ENCODE peak calls at places on chromosomes 3 and 15, in ten cellular contexts. Y is stomach, E is WERI-Rb-1, N is progenitor cell of endocrine pancreas, A is neural progenitor cell, M is astrocyte of the spinal cord, B is right lobe of liver, C is A549, Z is fibroblast of lung, G is PC-3. S is an unnamed sample.

GRCh38 chr3:44020178-44020577 is 221.5 kb upstream of the TOPAZ1 start:
- DNase-seq in Y (no peak), E (no peak), N (no peak), A (no peak), M (no peak), B (no peak), C (no peak), Z (no peak), G (no peak), S (no peak)

GRCh38 chr3:89098964-89099585 is 8.3 kb upstream of the EPHA3 start:
- DNase-seq in Y (peak), E (peak), N (peak), A (peak), M (peak), B (no peak), C (peak), Z (peak), G (peak), S (peak)

GRCh38 chr3:128278761-128279593 is 125.7 kb downstream of the EEFSEC start:
- DNase-seq in Y (peak), E (no peak), N (no peak), A (peak), M (peak), B (no peak), C (no peak), Z (peak), G (no peak), S (peak)

GRCh38 chr3:43867673-43868072 is 176.9 kb downstream of the ABHD5 start:
- DNase-seq in Y (no peak), E (no peak), N (no peak), A (no peak), M (peak), B (no peak), C (peak), Z (peak), G (peak), S (no peak)

GRCh38 chr3:69306239-69307185 is 79.4 kb downstream of the FRMD4B start:
- DNase-seq in Y (peak), E (peak), N (peak), A (peak), M (peak), B (peak), C (peak), Z (peak), G (peak), S (peak)

GRCh38 chr15:78061963-78062427 is 15.5 kb downstream of the TBC1D2B start:
- DNase-seq in Y (no peak), E (peak), N (no peak), A (no peak), M (peak), B (no peak), C (no peak), Z (peak), G (peak), S (no peak)

GRCh38 chr3:172138792-172139507 is 99.6 kb downstream of the FNDC3B start:
- DNase-seq in Y (peak), E (no peak), N (no peak), A (no peak), M (no peak), B (no peak), C (peak), Z (peak), G (peak), S (no peak)

GRCh38 chr3:37621771-37622170 is 239.9 kb upstream of the CTDSPL start:
- DNase-seq in Y (no peak), E (no peak), N (no peak), A (no peak), M (no peak), B (no peak), C (no peak), Z (no peak), G (no peak), S (no peak)

GRCh38 chr3:8464668-8465067 is 37.0 kb upstream of the LMCD1 start:
- DNase-seq in Y (no peak), E (no peak), N (no peak), A (no peak), M (no peak), B (no peak), C (no peak), Z (no peak), G (no peak), S (no peak)

GRCh38 chr3:127170794-127171193 is 22.1 kb upstream of the PRR23E start:
- DNase-seq in Y (no peak), E (peak), N (no peak), A (peak), M (peak), B (no peak), C (peak), Z (peak), G (peak), S (peak)

GRCh38 chr3:127699946-127700300 is 27.2 kb downstream of the ABTB1 start:
- DNase-seq in Y (no peak), E (no peak), N (no peak), A (no peak), M (no peak), B (no peak), C (no peak), Z (no peak), G (no peak), S (no peak)

GRCh38 chr3:41249318-41249717 is 50.0 kb downstream of the CTNNB1 start:
- DNase-seq in Y (no peak), E (no peak), N (no peak), A (no peak), M (no peak), B (no peak), C (no peak), Z (no peak), G (no peak), S (no peak)

GRCh38 chr3:156620260-156620659 is 54.1 kb upstream of the TIPARP start:
- DNase-seq in Y (no peak), E (no peak), N (no peak), A (no peak), M (no peak), B (no peak), C (peak), Z (peak), G (peak), S (no peak)

GRCh38 chr3:114420072-114420471 is 126.2 kb downstream of the TIGIT start:
- DNase-seq in Y (no peak), E (no peak), N (no peak), A (peak), M (no peak), B (no peak), C (no peak), Z (no peak), G (no peak), S (no peak)

GRCh38 chr3:172201136-172201989 is 162.0 kb downstream of the FNDC3B start:
- DNase-seq in Y (peak), E (no peak), N (no peak), A (no peak), M (peak), B (peak), C (peak), Z (peak), G (no peak), S (no peak)

GRCh38 chr15:38389924-38390542 is 63.9 kb upstream of the FAM98B start:
- DNase-seq in Y (peak), E (peak), N (peak), A (peak), M (peak), B (peak), C (peak), Z (peak), G (peak), S (peak)

GRCh38 chr15:82995938-82996337 is 9.9 kb downstream of the RAMAC start:
- DNase-seq in Y (no peak), E (no peak), N (no peak), A (no peak), M (no peak), B (no peak), C (no peak), Z (no peak), G (no peak), S (no peak)

GRCh38 chr15:41567261-41567660 is 8.2 kb downstream of the TYRO3 start:
- DNase-seq in Y (no peak), E (no peak), N (no peak), A (no peak), M (no peak), B (no peak), C (no peak), Z (no peak), G (no peak), S (no peak)

GRCh38 chr15:59401810-59402569 is 29.3 kb upstream of the MYO1E start:
- DNase-seq in Y (no peak), E (no peak), N (no peak), A (no peak), M (no peak), B (no peak), C (no peak), Z (no peak), G (no peak), S (no peak)

GRCh38 chr3:79019137-79019923 is 748.5 kb downstream of the ROBO1 start:
- DNase-seq in Y (peak), E (peak), N (peak), A (peak), M (peak), B (peak), C (peak), Z (peak), G (peak), S (peak)

GRCh38 chr3:124995460-124995994 is 60.3 kb downstream of the HEG1 start:
- DNase-seq in Y (peak), E (peak), N (peak), A (peak), M (peak), B (no peak), C (peak), Z (no peak), G (peak), S (peak)

GRCh38 chr3:49703443-49703927 is 14.1 kb downstream of the RNF123 start:
- DNase-seq in Y (peak), E (peak), N (peak), A (peak), M (peak), B (no peak), C (peak), Z (peak), G (peak), S (no peak)

GRCh38 chr3:143267984-143268383 is 148.4 kb downstream of the CHST2 start:
- DNase-seq in Y (no peak), E (no peak), N (no peak), A (no peak), M (peak), B (no peak), C (no peak), Z (peak), G (no peak), S (no peak)

DNA sequence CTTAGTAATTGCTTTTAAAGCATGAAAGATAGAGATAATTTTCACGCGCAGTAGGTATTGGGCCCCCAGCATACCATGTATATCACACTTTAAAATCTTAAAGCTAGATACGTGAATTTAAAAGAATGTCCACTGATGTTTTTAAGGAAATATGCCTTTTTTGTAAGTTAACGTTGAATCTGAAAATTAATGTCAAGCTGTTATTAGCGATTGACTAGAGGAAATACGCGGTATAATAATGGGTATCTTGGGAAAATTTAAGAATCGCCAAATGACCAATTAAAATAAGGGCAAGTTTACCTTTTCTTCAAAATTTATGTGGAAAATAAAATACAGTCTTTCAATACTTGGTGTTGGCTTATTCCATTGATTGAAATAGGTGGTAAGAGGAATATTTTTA is 13.3 kb upstream of the CHD2 start:
- DNase-seq in Y (no peak), E (no peak), N (no peak), A (no peak), M (no peak), B (no peak), C (no peak), Z (no peak), G (no peak), S (no peak)
- TF ChIP-seq CTCF in Y (no peak), E (no peak), N (no peak), A (no peak), M (no peak), B (no peak), C (no peak), Z (no peak), G (no peak), S (no peak)

GRCh38 chr3:60674870-60675269 is 576.4 kb downstream of the FHIT start:
- DNase-seq in Y (no peak), E (no peak), N (no peak), A (no peak), M (no peak), B (peak), C (no peak), Z (no peak), G (no peak), S (no peak)
- TF ChIP-seq CTCF in Y (no peak), E (no peak), N (no peak), A (no peak), M (no peak), B (no peak), C (no peak), Z (no peak), G (no peak), S (no peak)

DNA sequence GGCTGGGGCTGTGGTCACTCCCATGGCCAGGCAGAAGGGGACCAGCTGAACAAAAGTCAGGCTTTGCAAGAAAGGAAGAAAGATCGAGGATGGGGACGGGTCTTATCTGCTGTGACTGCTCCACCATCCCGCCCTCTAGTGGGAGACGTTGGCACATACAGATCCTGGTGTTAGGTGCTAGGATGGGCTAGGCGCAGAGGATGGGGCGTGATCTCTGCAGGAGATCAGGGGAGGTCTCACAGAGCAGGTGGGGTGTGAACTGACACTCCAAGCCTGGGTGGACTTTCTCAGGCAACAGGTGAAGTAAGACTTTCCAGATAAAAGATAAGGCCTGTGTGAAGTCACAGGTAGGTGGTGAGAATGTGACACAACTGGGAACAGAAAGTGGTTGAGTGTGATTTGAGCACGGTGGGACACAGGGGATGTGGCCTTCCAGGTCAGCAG is 141.9 kb upstream of the SMAD3 start:
- DNase-seq in Y (peak), E (peak), N (no peak), A (peak), M (peak), B (no peak), C (peak), Z (no peak), G (peak), S (no peak)
- TF ChIP-seq CTCF in Y (peak), E (peak), N (peak), A (peak), M (peak), B (peak), C (peak), Z (peak), G (peak), S (peak)

DNA sequence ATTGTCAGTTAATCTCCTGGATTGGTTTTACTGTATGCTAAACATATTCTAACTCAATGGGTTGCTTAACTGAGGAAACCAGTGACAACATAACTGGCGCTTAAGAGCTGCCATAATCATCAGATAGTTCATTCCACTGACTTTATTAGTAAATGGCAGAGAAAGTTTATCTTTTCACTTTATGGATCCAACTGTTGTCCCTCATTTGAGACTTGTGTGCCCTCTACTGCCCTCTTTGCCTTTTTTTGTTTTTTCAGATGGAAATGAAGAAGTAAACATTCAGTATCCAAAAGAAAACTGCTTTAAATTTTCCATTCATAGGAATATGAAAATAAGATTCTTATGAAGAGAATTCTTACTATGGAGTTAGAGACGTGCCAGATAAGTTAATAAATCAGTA is 93.5 kb downstream of the NPTN start:
- DNase-seq in Y (no peak), E (no peak), N (no peak), A (no peak), M (no peak), B (no peak), C (no peak), Z (no peak), G (no peak), S (no peak)
- TF ChIP-seq CTCF in Y (no peak), E (no peak), N (no peak), A (no peak), M (no peak), B (no peak), C (peak), Z (no peak), G (no peak), S (no peak)

GRCh38 chr15:89400121-89400996 is 65.7 kb upstream of the POLG start:
- DNase-seq in Y (no peak), E (peak), N (no peak), A (peak), M (no peak), B (no peak), C (peak), Z (no peak), G (no peak), S (no peak)

GRCh38 chr15:89400997-89401590 is 66.5 kb upstream of the POLG start:
- DNase-seq in Y (no peak), E (no peak), N (no peak), A (no peak), M (no peak), B (no peak), C (no peak), Z (no peak), G (no peak), S (no peak)

GRCh38 chr15:89397653-89398023 is 63.0 kb upstream of the POLG start:
- DNase-seq in Y (no peak), E (no peak), N (no peak), A (no peak), M (no peak), B (no peak), C (no peak), Z (no peak), G (no peak), S (no peak)

GRCh38 chr15:89399070-89399389 is 64.4 kb upstream of the POLG start:
- DNase-seq in Y (no peak), E (no peak), N (no peak), A (no peak), M (no peak), B (no peak), C (no peak), Z (no peak), G (no peak), S (no peak)

DNA sequence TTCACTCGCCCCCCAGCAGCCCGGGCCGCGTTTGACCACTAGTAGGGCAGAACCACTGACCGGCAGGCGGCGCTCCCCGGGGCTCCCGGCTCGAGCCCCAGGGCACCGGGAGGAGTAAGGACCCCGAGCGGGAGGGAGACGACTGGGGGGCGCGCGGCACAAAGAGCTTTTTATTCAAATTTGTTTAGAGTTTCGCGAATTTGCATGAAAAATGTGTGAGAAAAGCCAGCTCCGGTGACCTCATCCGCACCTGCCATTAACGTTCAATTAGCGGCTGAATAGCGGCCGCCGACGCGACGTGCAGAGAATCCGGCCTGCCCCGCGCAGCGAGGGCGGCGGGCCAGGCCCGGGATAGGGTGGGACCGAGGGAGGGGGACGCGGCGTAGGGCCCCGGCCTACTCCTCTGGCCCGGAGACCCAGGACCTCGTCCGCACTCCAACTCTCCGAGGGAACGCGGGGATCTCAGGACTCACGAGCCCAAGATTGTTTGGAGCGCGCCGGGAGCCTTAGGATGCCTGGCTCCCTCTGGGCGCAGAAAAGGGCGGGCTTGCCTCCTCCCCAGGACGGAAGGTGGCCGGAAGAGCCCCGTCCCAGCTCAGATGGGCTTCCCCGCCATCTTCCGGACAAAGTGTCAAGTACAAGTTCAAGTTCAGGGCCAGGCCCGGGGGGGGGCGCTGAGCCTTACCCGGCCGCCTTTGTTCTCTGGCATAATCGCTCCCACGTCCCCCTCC is 64.9 kb upstream of the POLG start:
- DNase-seq in Y (no peak), E (peak), N (no peak), A (peak), M (no peak), B (no peak), C (peak), Z (peak), G (peak), S (no peak)
- TF ChIP-seq CTCF in Y (no peak), E (peak), N (peak), A (peak), M (peak), B (peak), C (peak), Z (peak), G (peak), S (peak)